ENCODE peak calls at places on chromosomes 11 and 22, in four cellular contexts. I is activated effector memory CD4-positive, alpha-beta T cell treated with anti-CD3 and anti-CD28 coated beads, Interleukin-2, amount 50 U/mL, for 16 hours; K is activated CD4-positive, CD25-positive, alpha-beta regulatory T cell; P is SJSA1. V is an unnamed sample.

GRCh38 chr22:45608763-45609180 is 62.9 kb upstream of the ATXN10 start:
- DNase-seq in I (no peak), K (no peak), P (peak; percentile 88), V (peak; percentile 50)

GRCh38 chr11:3802016-3802790 is 4.8 kb upstream of the NUP98 start:
- DNase-seq in I (no peak), K (no peak), P (no peak), V (no peak)

GRCh38 chr11:112179601-112180000 is 4.3 kb downstream of the BCO2 start:
- DNase-seq in I (no peak), K (no peak), P (no peak), V (no peak)

GRCh38 chr11:17846852-17847453 is 112.4 kb downstream of the KCNC1 start:
- DNase-seq in I (no peak), K (no peak), P (no peak), V (no peak)

GRCh38 chr22:22888509-22889353 is 1.1 kb downstream of the IGLL5 start:
- DNase-seq in I (peak; percentile 51), K (no peak), P (peak; percentile 30), V (no peak)

GRCh38 chr11:78651923-78652602 is 77.4 kb upstream of the NARS2 start:
- DNase-seq in I (no peak), K (no peak), P (no peak), V (no peak)

GRCh38 chr22:17284917-17285316 is 65.7 kb upstream of the ADA2 start:
- DNase-seq in I (no peak), K (no peak), P (no peak), V (no peak)

GRCh38 chr22:37209140-37209845 is 3.0 kb downstream of the SSTR3 start:
- DNase-seq in I (no peak), K (no peak), P (no peak), V (no peak)

GRCh38 chr11:120599816-120600420 is 88.4 kb downstream of the GRIK4 start:
- DNase-seq in I (no peak), K (no peak), P (no peak), V (no peak)

GRCh38 chr22:36587289-36588154 is 58.6 kb upstream of the EIF3D start:
- DNase-seq in I (no peak), K (no peak), P (no peak), V (no peak)

GRCh38 chr11:114653148-114653547 is 25.2 kb upstream of the NXPE2 start:
- DNase-seq in I (no peak), K (no peak), P (no peak), V (no peak)

GRCh38 chr11:72805214-72805613 is 9.0 kb upstream of the ATG16L2 start:
- DNase-seq in I (no peak), K (no peak), P (no peak), V (no peak)

GRCh38 chr22:23100124-23100801 is 29.9 kb downstream of the GNAZ start:
- DNase-seq in I (no peak), K (no peak), P (no peak), V (no peak)

GRCh38 chr11:43367382-43368178 is 8.9 kb downstream of the TTC17 start:
- DNase-seq in I (no peak), K (no peak), P (no peak), V (no peak)

GRCh38 chr22:17777005-17777716 is 2.9 kb upstream of the BID start:
- DNase-seq in I (peak; percentile 85), K (peak; percentile 39), P (no peak), V (peak; percentile 60)

GRCh38 chr11:75298191-75298590 is 53.3 kb downstream of the ARRB1 start:
- DNase-seq in I (no peak), K (no peak), P (no peak), V (no peak)

GRCh38 chr11:103077553-103077952 is 14.4 kb downstream of the DCUN1D5 start:
- DNase-seq in I (no peak), K (no peak), P (no peak), V (no peak)

GRCh38 chr11:111694851-111695250 is 71.3 kb downstream of the PPP2R1B start:
- DNase-seq in I (no peak), K (no peak), P (no peak), V (no peak)

GRCh38 chr11:111059726-111060125 is 185.8 kb upstream of the POU2AF2 start:
- DNase-seq in I (no peak), K (no peak), P (no peak), V (no peak)

GRCh38 chr22:44120314-44120704 is 60.4 kb upstream of the PARVG start:
- DNase-seq in I (no peak), K (no peak), P (no peak), V (no peak)

GRCh38 chr22:43637267-43637666 is 174.8 kb downstream of the EFCAB6 start:
- DNase-seq in I (no peak), K (no peak), P (no peak), V (no peak)

GRCh38 chr11:80096736-80097135 is 655.9 kb upstream of the TENM4 start:
- DNase-seq in I (no peak), K (no peak), P (peak; percentile 42), V (no peak)

GRCh38 chr22:42202048-42202447 is 68.4 kb downstream of the TCF20 start:
- DNase-seq in I (peak; percentile 74), K (no peak), P (no peak), V (no peak)

V was measured in T-helper 1 cell.